ENCODE peak calls at places on chromosomes 4 and X, in seven cellular contexts. N is putamen; H is BE2C; E is GM04504; R is activated CD4-positive, alpha-beta memory T cell treated with anti-CD3 and anti-CD28 coated beads for 36 hours; U is heart left ventricle; O is RPMI8226. C is an unnamed sample.
A peak's percentile ranks its signal among the peaks of the same experiment; 100 is the strongest.

GRCh38 chr4:118968813-118969212 is 80.2 kb downstream of the SYNPO2 start:
- DNase-seq in N (no peak), H (no peak), E (no peak), R (no peak), U (no peak), O (no peak), C (no peak)

GRCh38 chr4:117637347-117637746 is 396.9 kb upstream of the NDST3 start:
- DNase-seq in N (no peak), H (no peak), E (no peak), R (no peak), U (no peak), O (no peak), C (no peak)

GRCh38 chr4:52996261-52997131 is 134.4 kb downstream of the RASL11B start:
- DNase-seq in N (no peak), H (peak; percentile 29), E (peak; percentile 67), R (no peak), U (peak; percentile 48), O (no peak), C (peak; percentile 51)

GRCh38 chr4:48173055-48173991 is 39.3 kb upstream of the TXK start:
- DNase-seq in N (no peak), H (no peak), E (peak; percentile 52), R (peak; percentile 15), U (no peak), O (no peak), C (peak; percentile 56)

GRCh38 chr4:76305033-76305687 is 1.4 kb upstream of the STBD1 start:
- DNase-seq in N (no peak), H (no peak), E (no peak), R (peak; percentile 58), U (no peak), O (peak; percentile 26), C (no peak)

GRCh38 chr4:140109626-140110213 is 44.3 kb downstream of the MAML3 start:
- DNase-seq in N (no peak), H (peak; percentile 56), E (no peak), R (no peak), U (no peak), O (no peak), C (no peak)

GRCh38 chr4:168028568-168028967 is 63.8 kb upstream of the ANXA10 start:
- DNase-seq in N (no peak), H (peak; percentile 24), E (no peak), R (no peak), U (no peak), O (no peak), C (no peak)

GRCh38 chr4:27141530-27141929 is 280.9 kb downstream of the STIM2 start:
- DNase-seq in N (no peak), H (no peak), E (no peak), R (no peak), U (no peak), O (no peak), C (no peak)

GRCh38 chr4:82694892-82695291 is 103.7 kb downstream of the SCD5 start:
- DNase-seq in N (no peak), H (no peak), E (no peak), R (no peak), U (no peak), O (no peak), C (no peak)

GRCh38 chr4:122796801-122797404 is 29.7 kb upstream of the FGF2 start:
- DNase-seq in N (no peak), H (no peak), E (no peak), R (no peak), U (no peak), O (peak; percentile 20), C (no peak)

GRCh38 chrX:20393944-20394343 is 127.2 kb upstream of the RPS6KA3 start:
- DNase-seq in N (no peak), H (no peak), E (no peak), R (no peak), U (no peak), O (no peak), C (no peak)

GRCh38 chr4:57037982-57038604 is 59.4 kb downstream of the POLR2B start:
- DNase-seq in N (peak; percentile 62), H (peak; percentile 84), E (no peak), R (peak; percentile 13), U (peak; percentile 63), O (peak; percentile 49), C (no peak)

GRCh38 chrX:23737413-23737812 is 5.7 kb downstream of the ACOT9 start:
- DNase-seq in N (no peak), H (no peak), E (no peak), R (no peak), U (no peak), O (no peak), C (no peak)

C was measured in fibroblast of the conjunctiva.